ENCODE peak calls at places on chromosomes 2 and 18, in ten cellular contexts. One of them, this sample, is unnamed. For H3K4me1, the result is how much of the 10 kb centered on the place peaks cover.

GRCh38 chr2:187614756-187615155 is 60.5 kb upstream of the TFPI start:
- DNase-seq in OCI-LY7: no peak
- DNase-seq in Peyer's patch: no peak
- DNase-seq in neuronal stem cell: no peak
- DNase-seq in tibial nerve: no peak
- DNase-seq in trophoblast cell: no peak
- DNase-seq in neural progenitor cell: no peak
- DNase-seq in fibroblast of lung: peak
- DNase-seq in PC-9: no peak
- DNase-seq in tibial artery: no peak
- DNase-seq in this sample: no peak

GRCh38 chr2:80852079-80852807 is 547.7 kb upstream of the LRRTM1 start:
- DNase-seq in PC-9: no peak
- DNase-seq in fibroblast of lung: no peak
- DNase-seq in tibial artery: no peak
- DNase-seq in Peyer's patch: no peak
- DNase-seq in trophoblast cell: no peak
- DNase-seq in neural progenitor cell: no peak
- DNase-seq in neuronal stem cell: no peak
- DNase-seq in tibial nerve: no peak
- DNase-seq in OCI-LY7: peak
- DNase-seq in this sample: no peak

GRCh38 chr2:172261292-172261691 is 158.6 kb upstream of the DLX2 start:
- DNase-seq in neuronal stem cell: no peak
- DNase-seq in tibial artery: no peak
- DNase-seq in neural progenitor cell: no peak
- DNase-seq in Peyer's patch: no peak
- DNase-seq in PC-9: no peak
- DNase-seq in trophoblast cell: no peak
- DNase-seq in OCI-LY7: no peak
- DNase-seq in fibroblast of lung: peak
- DNase-seq in tibial nerve: no peak
- DNase-seq in this sample: no peak

GRCh38 chr2:85095094-85095493 is 38.1 kb upstream of the TCF7L1 start:
- DNase-seq in trophoblast cell: peak
- DNase-seq in neuronal stem cell: no peak
- DNase-seq in Peyer's patch: no peak
- DNase-seq in OCI-LY7: no peak
- DNase-seq in PC-9: peak
- DNase-seq in tibial artery: no peak
- DNase-seq in fibroblast of lung: peak
- DNase-seq in neural progenitor cell: no peak
- DNase-seq in tibial nerve: no peak
- DNase-seq in this sample: no peak

GRCh38 chr2:156622491-156622890 is 186.3 kb downstream of the GPD2 start:
- DNase-seq in Peyer's patch: no peak
- DNase-seq in tibial artery: no peak
- DNase-seq in trophoblast cell: no peak
- DNase-seq in neuronal stem cell: no peak
- DNase-seq in OCI-LY7: no peak
- DNase-seq in tibial nerve: no peak
- DNase-seq in fibroblast of lung: no peak
- DNase-seq in neural progenitor cell: no peak
- DNase-seq in PC-9: no peak
- DNase-seq in this sample: no peak

GRCh38 chr18:44852818-44853217 is 172.1 kb downstream of the SETBP1 start:
- DNase-seq in tibial artery: no peak
- DNase-seq in neuronal stem cell: no peak
- DNase-seq in OCI-LY7: no peak
- DNase-seq in fibroblast of lung: no peak
- DNase-seq in tibial nerve: no peak
- DNase-seq in PC-9: no peak
- DNase-seq in trophoblast cell: no peak
- DNase-seq in neural progenitor cell: no peak
- DNase-seq in Peyer's patch: no peak
- DNase-seq in this sample: no peak

GRCh38 chr18:62500966-62501591 is 21.7 kb upstream of the ZCCHC2 start:
- DNase-seq in trophoblast cell: no peak
- DNase-seq in neural progenitor cell: no peak
- DNase-seq in Peyer's patch: no peak
- DNase-seq in OCI-LY7: no peak
- DNase-seq in fibroblast of lung: no peak
- DNase-seq in PC-9: no peak
- DNase-seq in neuronal stem cell: no peak
- DNase-seq in tibial nerve: no peak
- DNase-seq in tibial artery: no peak
- DNase-seq in this sample: no peak

GRCh38 chr2:226115102-226115831 is 684.4 kb downstream of the IRS1 start:
- DNase-seq in neural progenitor cell: no peak
- DNase-seq in tibial artery: no peak
- DNase-seq in Peyer's patch: no peak
- DNase-seq in neuronal stem cell: no peak
- DNase-seq in OCI-LY7: no peak
- DNase-seq in PC-9: peak
- DNase-seq in fibroblast of lung: peak
- DNase-seq in tibial nerve: no peak
- DNase-seq in trophoblast cell: peak
- DNase-seq in this sample: peak

GRCh38 chr2:210584834-210585233 is 28.4 kb downstream of the CPS1 start:
- DNase-seq in tibial nerve: no peak
- DNase-seq in neuronal stem cell: no peak
- DNase-seq in fibroblast of lung: peak
- DNase-seq in trophoblast cell: no peak
- DNase-seq in OCI-LY7: no peak
- DNase-seq in PC-9: peak
- DNase-seq in Peyer's patch: peak
- DNase-seq in neural progenitor cell: no peak
- DNase-seq in tibial artery: no peak
- DNase-seq in this sample: no peak

GRCh38 chr2:239276813-239277193 is 124.0 kb downstream of the HDAC4 start:
- DNase-seq in neuronal stem cell: no peak
- DNase-seq in PC-9: no peak
- DNase-seq in neural progenitor cell: no peak
- DNase-seq in tibial artery: no peak
- DNase-seq in Peyer's patch: no peak
- DNase-seq in trophoblast cell: no peak
- DNase-seq in tibial nerve: no peak
- DNase-seq in OCI-LY7: no peak
- DNase-seq in fibroblast of lung: no peak
- DNase-seq in this sample: no peak

GRCh38 chr2:101464841-101465240 is 10.1 kb downstream of the RFX8 start:
- DNase-seq in Peyer's patch: no peak
- DNase-seq in neural progenitor cell: no peak
- DNase-seq in fibroblast of lung: peak
- DNase-seq in tibial nerve: no peak
- DNase-seq in PC-9: no peak
- DNase-seq in OCI-LY7: no peak
- DNase-seq in trophoblast cell: peak
- DNase-seq in neuronal stem cell: no peak
- DNase-seq in tibial artery: no peak
- DNase-seq in this sample: no peak

GRCh38 chr2:1585635-1586034 is 158.7 kb downstream of the PXDN start:
- DNase-seq in fibroblast of lung: no peak
- DNase-seq in OCI-LY7: no peak
- DNase-seq in tibial artery: no peak
- DNase-seq in neural progenitor cell: no peak
- DNase-seq in Peyer's patch: peak
- DNase-seq in PC-9: no peak
- DNase-seq in trophoblast cell: no peak
- DNase-seq in tibial nerve: no peak
- DNase-seq in neuronal stem cell: no peak
- DNase-seq in this sample: no peak

GRCh38 chr2:113768770-113769169 is 12.3 kb upstream of the SLC35F5 start:
- DNase-seq in PC-9: no peak
- DNase-seq in neuronal stem cell: no peak
- DNase-seq in tibial nerve: no peak
- DNase-seq in fibroblast of lung: no peak
- DNase-seq in neural progenitor cell: no peak
- DNase-seq in Peyer's patch: no peak
- DNase-seq in tibial artery: no peak
- DNase-seq in OCI-LY7: no peak
- DNase-seq in trophoblast cell: peak
- DNase-seq in this sample: no peak

GRCh38 chr2:200471324-200471848 is 38.5 kb downstream of the KCTD18 start:
- DNase-seq in PC-9: no peak
- DNase-seq in Peyer's patch: no peak
- DNase-seq in trophoblast cell: peak
- DNase-seq in OCI-LY7: peak
- DNase-seq in tibial nerve: no peak
- DNase-seq in fibroblast of lung: peak
- DNase-seq in tibial artery: no peak
- DNase-seq in neural progenitor cell: peak
- DNase-seq in neuronal stem cell: peak
- DNase-seq in this sample: no peak

GRCh38 chr2:51620830-51621229 is 588.9 kb upstream of the NRXN1 start:
- DNase-seq in fibroblast of lung: no peak
- DNase-seq in OCI-LY7: no peak
- DNase-seq in Peyer's patch: no peak
- DNase-seq in neuronal stem cell: no peak
- DNase-seq in neural progenitor cell: no peak
- DNase-seq in tibial artery: no peak
- DNase-seq in trophoblast cell: peak
- DNase-seq in PC-9: no peak
- DNase-seq in tibial nerve: no peak
- DNase-seq in this sample: no peak

DNA sequence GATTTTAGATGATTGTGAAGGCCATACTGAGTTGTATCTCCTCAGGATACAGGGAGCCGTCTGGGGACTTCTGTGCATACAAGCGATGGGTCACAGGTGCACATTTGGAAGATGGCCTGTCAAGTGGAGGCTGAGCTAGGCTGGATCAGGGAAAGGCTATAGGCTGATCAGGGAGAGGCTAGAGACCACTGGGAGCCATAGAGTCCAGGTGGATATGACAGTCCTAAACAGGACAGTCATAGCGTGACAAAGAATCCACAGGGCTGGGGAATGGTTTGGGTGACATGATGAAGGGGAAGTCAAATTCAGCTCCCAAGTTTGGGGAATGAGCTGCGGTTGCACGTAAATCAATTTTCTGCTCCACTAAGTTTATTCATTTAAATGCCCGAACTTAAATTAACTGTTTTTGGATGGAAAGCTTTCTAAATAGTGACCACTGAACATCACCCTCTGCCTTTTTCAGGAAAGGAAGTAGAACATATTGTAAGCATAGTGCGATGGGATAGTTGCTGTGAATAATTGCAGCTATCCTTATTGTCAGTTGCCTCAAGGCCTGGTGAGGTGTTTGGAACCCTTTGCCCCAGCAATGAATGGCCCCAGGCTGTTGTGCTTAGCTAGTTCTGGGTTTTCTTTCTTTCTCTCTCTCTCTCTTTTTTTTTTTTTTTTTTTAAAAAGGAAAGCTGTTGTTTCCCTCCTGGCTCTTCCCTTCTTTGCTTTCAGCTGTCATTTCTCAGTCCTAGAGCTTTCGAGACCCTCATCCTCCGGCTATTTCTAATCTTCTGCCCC is 50.5 kb downstream of the KLHL29 start:
- DNase-seq in tibial artery: no peak
- DNase-seq in tibial nerve: no peak
- DNase-seq in PC-9: no peak
- DNase-seq in neuronal stem cell: no peak
- DNase-seq in OCI-LY7: no peak
- DNase-seq in trophoblast cell: peak
- DNase-seq in fibroblast of lung: no peak
- DNase-seq in Peyer's patch: no peak
- DNase-seq in neural progenitor cell: no peak
- DNase-seq in this sample: no peak
- H3K27ac ChIP-seq in tibial artery: no peak
- H3K27ac ChIP-seq in tibial nerve: peak
- H3K27ac ChIP-seq in PC-9: no peak
- H3K27ac ChIP-seq in neuronal stem cell: no peak
- H3K27ac ChIP-seq in OCI-LY7: no peak
- H3K27ac ChIP-seq in trophoblast cell: peak
- H3K27ac ChIP-seq in fibroblast of lung: no peak
- H3K27ac ChIP-seq in Peyer's patch: peak
- H3K27ac ChIP-seq in neural progenitor cell: no peak
- H3K27ac ChIP-seq in this sample: no peak

DNA sequence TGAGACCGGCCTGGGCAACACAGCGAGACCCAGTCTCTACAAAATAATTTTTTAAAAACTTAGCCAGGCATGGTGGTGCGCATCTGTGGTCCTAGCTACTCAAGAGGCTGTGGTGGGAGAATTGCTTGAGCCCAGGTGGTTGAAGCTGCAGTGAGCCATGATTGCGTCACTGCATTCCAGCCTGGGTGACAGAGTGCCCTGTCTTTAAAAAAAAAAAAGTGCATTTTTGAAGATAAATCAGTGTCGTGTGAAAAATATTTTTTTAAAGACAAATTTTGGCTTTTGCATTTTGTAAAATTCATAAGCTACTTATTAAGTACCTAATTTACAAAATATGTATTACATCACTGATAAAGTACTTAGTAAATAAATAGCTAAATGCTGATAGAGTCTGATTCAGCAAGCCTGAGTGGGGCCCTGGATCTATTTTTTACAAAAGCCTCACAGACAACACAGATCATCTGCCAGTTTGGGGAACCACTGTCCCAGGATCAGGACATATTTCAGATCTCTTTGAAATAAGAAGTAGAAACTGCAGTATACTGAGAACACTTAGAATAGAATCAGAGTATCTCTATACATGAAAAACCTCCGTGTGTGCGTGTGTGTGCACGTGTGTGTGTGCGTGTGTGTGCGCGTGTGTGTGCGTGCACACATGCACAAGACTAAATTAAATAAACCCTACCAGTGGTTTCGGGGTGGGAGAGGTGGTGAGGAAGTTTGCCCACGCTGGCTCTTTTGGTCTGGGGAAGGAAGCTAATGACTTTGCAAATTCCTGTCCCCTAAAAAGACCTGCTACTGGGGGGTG is 61.6 kb downstream of the AAK1 start:
- DNase-seq in trophoblast cell: peak
- DNase-seq in Peyer's patch: no peak
- DNase-seq in OCI-LY7: no peak
- DNase-seq in neuronal stem cell: no peak
- DNase-seq in PC-9: peak
- DNase-seq in fibroblast of lung: no peak
- DNase-seq in neural progenitor cell: no peak
- DNase-seq in tibial nerve: no peak
- DNase-seq in tibial artery: no peak
- DNase-seq in this sample: peak
- H3K4me1 ChIP-seq in trophoblast cell: under half
- H3K4me1 ChIP-seq in Peyer's patch: under half
- H3K4me1 ChIP-seq in OCI-LY7: under half
- H3K4me1 ChIP-seq in neuronal stem cell: under half
- H3K4me1 ChIP-seq in PC-9: under half
- H3K4me1 ChIP-seq in fibroblast of lung: under half
- H3K4me1 ChIP-seq in neural progenitor cell: under half
- H3K4me1 ChIP-seq in tibial nerve: under half
- H3K4me1 ChIP-seq in tibial artery: under half
- H3K4me1 ChIP-seq in this sample: under half

GRCh38 chr18:25284861-25285574 is 66.9 kb downstream of the ZNF521 start:
- DNase-seq in fibroblast of lung: peak
- DNase-seq in tibial artery: no peak
- DNase-seq in trophoblast cell: no peak
- DNase-seq in tibial nerve: peak
- DNase-seq in neural progenitor cell: peak
- DNase-seq in neuronal stem cell: no peak
- DNase-seq in PC-9: no peak
- DNase-seq in Peyer's patch: no peak
- DNase-seq in OCI-LY7: no peak
- DNase-seq in this sample: no peak
- H3K27ac ChIP-seq in fibroblast of lung: peak
- H3K27ac ChIP-seq in tibial artery: no peak
- H3K27ac ChIP-seq in trophoblast cell: peak
- H3K27ac ChIP-seq in tibial nerve: peak
- H3K27ac ChIP-seq in neural progenitor cell: peak
- H3K27ac ChIP-seq in neuronal stem cell: peak
- H3K27ac ChIP-seq in PC-9: no peak
- H3K27ac ChIP-seq in Peyer's patch: no peak
- H3K27ac ChIP-seq in OCI-LY7: no peak
- H3K27ac ChIP-seq in this sample: no peak

GRCh38 chr2:231643494-231643888 is 50.8 kb downstream of the TEX44 start:
- DNase-seq in PC-9: no peak
- DNase-seq in neuronal stem cell: no peak
- DNase-seq in OCI-LY7: peak
- DNase-seq in fibroblast of lung: no peak
- DNase-seq in tibial nerve: no peak
- DNase-seq in Peyer's patch: no peak
- DNase-seq in trophoblast cell: no peak
- DNase-seq in tibial artery: no peak
- DNase-seq in neural progenitor cell: no peak
- DNase-seq in this sample: no peak
- H3K4me1 ChIP-seq in PC-9: half or more
- H3K4me1 ChIP-seq in neuronal stem cell: under half
- H3K4me1 ChIP-seq in OCI-LY7: under half
- H3K4me1 ChIP-seq in fibroblast of lung: under half
- H3K4me1 ChIP-seq in tibial nerve: under half
- H3K4me1 ChIP-seq in Peyer's patch: under half
- H3K4me1 ChIP-seq in trophoblast cell: under half
- H3K4me1 ChIP-seq in tibial artery: half or more
- H3K4me1 ChIP-seq in neural progenitor cell: under half
- H3K4me1 ChIP-seq in this sample: half or more

This sample was measured in SJSA1.